ENCODE peak calls at places on chromosomes 16 and 17, in seven cellular contexts. H, A, P, V, O, M and S are unnamed samples.

GRCh38 chr16:67608367-67608766 is 36.6 kb upstream of the CARMIL2 start:
- DNase-seq in H (no peak), A (no peak), P (no peak), V (no peak), O (no peak), M (no peak), S (no peak)

GRCh38 chr17:58531661-58532554 is 17.5 kb upstream of the MTMR4 start:
- DNase-seq in H (peak; percentile 95), A (no peak), P (peak; percentile 87), V (peak; percentile 91), O (no peak), M (no peak), S (no peak)

GRCh38 chr16:67673712-67674580 is 7.3 kb downstream of the C16orf86 start:
- DNase-seq in H (peak; percentile 67), A (no peak), P (no peak), V (peak; percentile 89), O (no peak), M (no peak), S (peak; percentile 63)

GRCh38 chr17:7315570-7316243 is 547 bp upstream of the GPS2 start:
- DNase-seq in H (peak; percentile 83), A (peak; percentile 66), P (no peak), V (peak; percentile 84), O (no peak), M (no peak), S (no peak)

GRCh38 chr17:59470624-59471297 is 94.6 kb upstream of the DHX40 start:
- DNase-seq in H (no peak), A (no peak), P (no peak), V (no peak), O (no peak), M (no peak), S (no peak)

GRCh38 chr16:55349867-55350266 is 25.9 kb downstream of the IRX6 start:
- DNase-seq in H (no peak), A (no peak), P (no peak), V (no peak), O (no peak), M (no peak), S (no peak)

GRCh38 chr17:17558431-17558830 is 33.1 kb downstream of the PEMT start:
- DNase-seq in H (no peak), A (no peak), P (no peak), V (no peak), O (no peak), M (no peak), S (no peak)

GRCh38 chr16:24822974-24823373 is 22.8 kb upstream of the SLC5A11 start:
- DNase-seq in H (peak; percentile 22), A (no peak), P (no peak), V (no peak), O (no peak), M (no peak), S (no peak)

DNA sequence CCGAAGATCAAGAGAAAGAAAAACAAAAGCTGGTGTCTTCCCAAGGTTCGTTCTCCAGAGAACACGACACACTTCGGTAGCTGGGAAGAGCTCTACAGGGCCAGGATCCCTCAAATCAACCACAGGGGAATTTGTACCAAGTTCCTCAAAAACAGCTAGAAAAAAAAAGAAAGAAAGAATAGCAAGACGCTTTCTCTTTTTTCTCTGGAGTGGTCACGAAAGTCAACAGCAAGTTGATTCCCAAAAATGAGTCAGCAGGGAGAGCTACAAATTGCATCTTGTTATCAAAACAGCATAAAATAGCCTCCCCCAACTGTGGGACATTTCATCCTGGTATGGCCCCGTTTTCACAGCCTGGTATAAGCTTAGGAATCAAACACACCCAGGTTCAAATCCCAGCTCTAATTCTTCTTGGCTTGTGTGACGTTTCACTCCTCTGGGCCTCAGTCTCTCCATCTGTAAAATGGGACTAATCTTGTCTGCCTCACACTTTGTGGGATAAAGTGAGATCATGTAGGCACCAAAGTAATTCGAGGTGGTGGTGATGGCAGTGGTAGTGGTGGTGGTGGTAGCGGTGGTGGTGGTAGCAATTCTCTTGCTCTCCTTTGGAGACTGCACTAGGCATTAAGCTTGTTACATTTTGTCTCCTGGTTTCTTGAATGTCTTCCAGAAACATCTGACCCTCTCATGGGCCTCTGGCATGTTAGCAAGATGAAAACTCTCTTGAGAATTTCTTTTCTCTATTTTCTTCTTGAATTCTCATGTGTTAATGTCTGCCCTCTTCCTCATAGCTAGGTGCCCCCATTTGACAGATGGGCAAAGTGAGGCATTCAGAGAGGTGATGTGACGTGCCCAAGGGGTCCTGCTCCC is 988 bp upstream of the IL21R start:
- DNase-seq in H (no peak), A (no peak), P (no peak), V (no peak), O (no peak), M (no peak), S (peak; percentile 25)
- TF ChIP-seq POLR2AphosphoS5 in H (no peak), A (no peak), P (no peak), V (no peak), O (no peak), M (no peak), S (no peak)

GRCh38 chr17:6159541-6160187 is 89.5 kb downstream of the WSCD1 start:
- DNase-seq in H (no peak), A (no peak), P (no peak), V (no peak), O (no peak), M (no peak), S (no peak)

GRCh38 chr17:6162892-6163291 is 92.7 kb downstream of the WSCD1 start:
- DNase-seq in H (no peak), A (no peak), P (no peak), V (no peak), O (no peak), M (no peak), S (no peak)

GRCh38 chr17:6160188-6160555 is 90.0 kb downstream of the WSCD1 start:
- DNase-seq in H (no peak), A (no peak), P (no peak), V (no peak), O (no peak), M (no peak), S (no peak)

GRCh38 chr17:6162216-6162615 is 92.0 kb downstream of the WSCD1 start:
- DNase-seq in H (no peak), A (no peak), P (peak; percentile 59), V (no peak), O (no peak), M (no peak), S (no peak)

GRCh38 chr17:6161456-6161855 is 91.3 kb downstream of the WSCD1 start:
- DNase-seq in H (no peak), A (no peak), P (no peak), V (no peak), O (no peak), M (no peak), S (no peak)
- H3K4me3 ChIP-seq in H (no peak overlapping the region), A (no peak overlapping the region), P (no peak overlapping the region), V (no peak overlapping the region), O (no peak overlapping the region), M (no peak overlapping the region), S (no peak overlapping the region)

DNA sequence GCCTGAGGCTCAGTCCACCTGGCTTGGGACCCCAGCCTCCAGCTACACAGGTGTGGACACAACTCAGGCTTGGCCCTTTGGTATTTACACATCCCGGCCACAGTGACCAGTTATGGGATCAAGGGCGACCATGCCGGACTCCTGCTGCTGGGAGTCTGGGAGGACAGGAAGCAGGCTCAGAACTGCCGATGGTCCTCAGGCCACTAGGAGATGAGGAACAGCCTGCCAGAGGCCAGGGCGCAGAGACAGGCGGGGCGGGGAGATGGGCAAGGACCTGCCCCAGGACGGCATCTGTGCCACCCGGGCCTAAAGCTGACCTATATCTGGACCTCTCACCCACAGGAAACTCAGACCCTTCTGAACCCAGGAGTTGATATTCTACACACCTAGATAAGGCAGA is 12.5 kb downstream of the NXN start:
- DNase-seq in H (no peak), A (no peak), P (no peak), V (no peak), O (no peak), M (no peak), S (no peak)
- H3K27ac ChIP-seq in H (no peak overlapping the region), A (no peak overlapping the region), P (no peak overlapping the region), V (no peak overlapping the region), O (no peak overlapping the region), M (no peak overlapping the region), S (no peak overlapping the region)

GRCh38 chr17:81057777-81058176 is 22.8 kb downstream of the BAIAP2 start:
- DNase-seq in H (no peak), A (no peak), P (no peak), V (no peak), O (no peak), M (no peak), S (no peak)

GRCh38 chr17:81059026-81059425 is 24.1 kb downstream of the BAIAP2 start:
- DNase-seq in H (peak; percentile 83), A (no peak), P (no peak), V (no peak), O (no peak), M (no peak), S (no peak)

GRCh38 chr17:81058263-81058871 is 23.4 kb downstream of the BAIAP2 start:
- DNase-seq in H (peak; percentile 68), A (no peak), P (no peak), V (no peak), O (no peak), M (no peak), S (no peak)

GRCh38 chr17:81056352-81056751 is 21.4 kb downstream of the BAIAP2 start:
- DNase-seq in H (peak; percentile 54), A (no peak), P (no peak), V (no peak), O (no peak), M (no peak), S (no peak)

GRCh38 chr17:81057079-81057730 is 22.3 kb downstream of the BAIAP2 start:
- DNase-seq in H (no peak), A (peak; percentile 73), P (no peak), V (no peak), O (no peak), M (no peak), S (no peak)
- TF ChIP-seq POLR2AphosphoS5 in H (peak; percentile 40), A (no peak), P (no peak), V (no peak), O (no peak), M (no peak), S (no peak)

DNA sequence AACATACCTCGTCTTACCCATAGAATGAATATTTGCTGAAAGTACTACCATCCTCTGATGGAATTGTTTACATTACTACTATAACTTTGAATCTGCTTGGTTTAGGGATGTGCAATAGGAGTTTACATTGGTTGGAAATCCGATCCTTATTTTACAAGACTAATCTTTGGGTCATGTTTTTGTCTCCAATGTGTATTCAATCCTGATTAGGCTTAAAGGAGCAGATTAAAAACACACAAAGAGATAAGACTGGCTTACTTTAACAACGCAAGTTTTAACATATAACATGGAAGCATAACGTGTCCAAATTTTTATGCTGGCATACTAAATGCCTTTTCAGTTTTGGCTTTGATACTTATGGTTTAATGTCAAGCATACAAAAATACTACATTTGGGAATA is 69.7 kb upstream of the NACA2 start:
- DNase-seq in H (no peak), A (no peak), P (no peak), V (no peak), O (no peak), M (no peak), S (no peak)
- H3K4me3 ChIP-seq in H (no peak overlapping the region), A (no peak overlapping the region), P (no peak overlapping the region), V (no peak overlapping the region), O (no peak overlapping the region), M (no peak overlapping the region), S (no peak overlapping the region)